ENCODE peak calls at places on chromosome 3, in four cellular contexts. One of them, this sample, is unnamed.

GRCh38 chr3:20575153-20575552 is 389.1 kb upstream of the SGO1 start:
- DNase-seq in pancreas: no peak
- DNase-seq in GM23248: peak; percentile 85
- DNase-seq in GM12878: no peak
- DNase-seq in this sample: no peak

GRCh38 chr3:174397848-174398247 is 461.3 kb upstream of the NAALADL2 start:
- DNase-seq in GM12878: no peak
- DNase-seq in pancreas: no peak
- DNase-seq in GM23248: peak; percentile 46
- DNase-seq in this sample: peak; percentile 49

GRCh38 chr3:170560717-170561382 is 25.0 kb downstream of the SLC7A14 start:
- DNase-seq in pancreas: no peak
- DNase-seq in GM12878: no peak
- DNase-seq in GM23248: no peak
- DNase-seq in this sample: no peak

GRCh38 chr3:18443670-18444596 is 18.8 kb upstream of the SATB1 start:
- DNase-seq in pancreas: peak; percentile 44
- DNase-seq in GM23248: peak; percentile 46
- DNase-seq in GM12878: no peak
- DNase-seq in this sample: peak; percentile 17

GRCh38 chr3:196989721-196990262 is 21.2 kb upstream of the PIGZ start:
- DNase-seq in GM12878: no peak
- DNase-seq in pancreas: no peak
- DNase-seq in GM23248: peak; percentile 77
- DNase-seq in this sample: no peak

GRCh38 chr3:101701696-101702634 is 15.4 kb upstream of the RPL24 start:
- DNase-seq in GM12878: no peak
- DNase-seq in pancreas: no peak
- DNase-seq in GM23248: no peak
- DNase-seq in this sample: no peak

GRCh38 chr3:10259036-10259435 is 10.8 kb downstream of the TATDN2 start:
- DNase-seq in GM12878: no peak
- DNase-seq in pancreas: no peak
- DNase-seq in GM23248: no peak
- DNase-seq in this sample: no peak

GRCh38 chr3:123712077-123712860 is 127.4 kb upstream of the HACD2 start:
- DNase-seq in GM23248: no peak
- DNase-seq in GM12878: no peak
- DNase-seq in pancreas: no peak
- DNase-seq in this sample: no peak

GRCh38 chr3:112128843-112129727 is 4.0 kb downstream of the GCSAM start:
- DNase-seq in GM12878: no peak
- DNase-seq in GM23248: peak; percentile 47
- DNase-seq in pancreas: no peak
- DNase-seq in this sample: no peak

GRCh38 chr3:147483145-147483544 is 74.0 kb downstream of the ZIC1 start:
- DNase-seq in GM23248: no peak
- DNase-seq in GM12878: no peak
- DNase-seq in pancreas: no peak
- DNase-seq in this sample: no peak

GRCh38 chr3:159762981-159763465 is 225.6 kb upstream of the IL12A start:
- DNase-seq in GM12878: no peak
- DNase-seq in pancreas: peak; percentile 26
- DNase-seq in GM23248: peak; percentile 95
- DNase-seq in this sample: peak; percentile 16

GRCh38 chr3:195249858-195250464 is 21.0 kb downstream of the XXYLT1 start:
- DNase-seq in GM23248: no peak
- DNase-seq in pancreas: no peak
- DNase-seq in GM12878: no peak
- DNase-seq in this sample: no peak

GRCh38 chr3:156599475-156599874 is 44.6 kb upstream of the SSR3 start:
- DNase-seq in pancreas: no peak
- DNase-seq in GM12878: no peak
- DNase-seq in GM23248: no peak
- DNase-seq in this sample: no peak

GRCh38 chr3:102304550-102304949 is 130.3 kb upstream of the ZPLD1 start:
- DNase-seq in GM12878: no peak
- DNase-seq in pancreas: no peak
- DNase-seq in GM23248: no peak
- DNase-seq in this sample: no peak

GRCh38 chr3:127412578-127413317 is 124.9 kb upstream of the PRR20G start:
- DNase-seq in GM23248: no peak
- DNase-seq in pancreas: no peak
- DNase-seq in GM12878: no peak
- DNase-seq in this sample: no peak

GRCh38 chr3:180408654-180409053 is 193.3 kb upstream of the TTC14 start:
- DNase-seq in GM12878: no peak
- DNase-seq in pancreas: no peak
- DNase-seq in GM23248: peak; percentile 55
- DNase-seq in this sample: no peak
- H3K27ac ChIP-seq in GM12878: no peak overlapping the region
- H3K27ac ChIP-seq in pancreas: no peak overlapping the region
- H3K27ac ChIP-seq in GM23248: no peak overlapping the region
- H3K27ac ChIP-seq in this sample: no peak overlapping the region

GRCh38 chr3:536417-536813 is 339.9 kb downstream of the CHL1 start:
- DNase-seq in GM23248: peak; percentile 23
- DNase-seq in GM12878: no peak
- DNase-seq in pancreas: no peak
- DNase-seq in this sample: no peak
- H3K4me3 ChIP-seq in GM23248: peak overlapping the region; percentile 74
- H3K4me3 ChIP-seq in GM12878: no peak overlapping the region
- H3K4me3 ChIP-seq in pancreas: peak overlapping the region; percentile 34
- H3K4me3 ChIP-seq in this sample: no peak overlapping the region

GRCh38 chr3:193816028-193816395 is 223.0 kb downstream of the OPA1 start:
- DNase-seq in pancreas: no peak
- DNase-seq in GM12878: no peak
- DNase-seq in GM23248: no peak
- DNase-seq in this sample: no peak
- H3K4me1 ChIP-seq in pancreas: peaks cover 33% of the 10 kb centered on the region
- H3K4me1 ChIP-seq in GM12878: no peaks in the 10 kb centered on the region
- H3K4me1 ChIP-seq in GM23248: no peaks in the 10 kb centered on the region
- H3K4me1 ChIP-seq in this sample: peaks cover 15% of the 10 kb centered on the region

GRCh38 chr3:142115927-142116668 is 33.2 kb downstream of the TFDP2 start:
- DNase-seq in GM23248: no peak
- DNase-seq in GM12878: no peak
- DNase-seq in pancreas: no peak
- DNase-seq in this sample: no peak
- H3K27ac ChIP-seq in GM23248: no peak overlapping the region
- H3K27ac ChIP-seq in GM12878: no peak overlapping the region
- H3K27ac ChIP-seq in pancreas: no peak overlapping the region
- H3K27ac ChIP-seq in this sample: no peak overlapping the region

GRCh38 chr3:49867871-49868321 is 1.8 kb downstream of the CAMKV start:
- DNase-seq in GM23248: peak; percentile 65
- DNase-seq in GM12878: no peak
- DNase-seq in pancreas: no peak
- DNase-seq in this sample: peak; percentile 54

GRCh38 chr3:49869525-49870126 is at the start of gene CAMKV:
- DNase-seq in GM12878: no peak
- DNase-seq in pancreas: no peak
- DNase-seq in GM23248: peak; percentile 24
- DNase-seq in this sample: no peak

GRCh38 chr3:49867400-49867799 is 2.3 kb downstream of the CAMKV start:
- DNase-seq in GM12878: no peak
- DNase-seq in pancreas: no peak
- DNase-seq in GM23248: no peak
- DNase-seq in this sample: no peak

GRCh38 chr3:49871536-49872157 is 1.9 kb upstream of the CAMKV start:
- DNase-seq in GM23248: no peak
- DNase-seq in pancreas: no peak
- DNase-seq in GM12878: no peak
- DNase-seq in this sample: no peak

DNA sequence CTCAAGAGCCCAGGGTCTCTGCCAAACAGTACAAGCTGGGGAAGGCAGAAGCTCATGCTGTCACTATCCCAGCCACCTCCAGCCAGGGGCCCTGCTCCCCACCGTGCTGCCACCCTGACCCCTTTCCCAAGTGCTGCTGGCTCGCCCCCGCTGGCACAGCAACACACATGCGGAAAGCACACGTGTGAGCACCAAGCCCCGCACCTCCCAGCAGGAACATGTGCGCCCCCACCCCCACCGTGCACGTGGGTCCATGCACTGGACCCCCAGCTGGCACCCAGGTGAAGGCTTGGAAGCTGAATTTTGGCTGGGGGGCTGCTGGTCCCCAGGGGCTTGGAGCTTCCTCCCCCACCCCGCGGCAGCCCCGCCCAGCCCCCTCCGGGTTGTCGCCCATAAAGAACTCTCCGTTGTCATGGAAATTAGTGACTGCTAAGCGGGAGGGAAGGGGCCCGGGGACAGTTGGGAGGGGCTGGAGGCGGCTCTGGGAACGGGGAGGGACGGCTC is 703 bp downstream of the CAMKV start:
- DNase-seq in pancreas: no peak
- DNase-seq in GM23248: no peak
- DNase-seq in GM12878: no peak
- DNase-seq in this sample: no peak
- H3K4me3 ChIP-seq in pancreas: peak overlapping the region; percentile 25
- H3K4me3 ChIP-seq in GM23248: no peak overlapping the region
- H3K4me3 ChIP-seq in GM12878: no peak overlapping the region
- H3K4me3 ChIP-seq in this sample: no peak overlapping the region

DNA sequence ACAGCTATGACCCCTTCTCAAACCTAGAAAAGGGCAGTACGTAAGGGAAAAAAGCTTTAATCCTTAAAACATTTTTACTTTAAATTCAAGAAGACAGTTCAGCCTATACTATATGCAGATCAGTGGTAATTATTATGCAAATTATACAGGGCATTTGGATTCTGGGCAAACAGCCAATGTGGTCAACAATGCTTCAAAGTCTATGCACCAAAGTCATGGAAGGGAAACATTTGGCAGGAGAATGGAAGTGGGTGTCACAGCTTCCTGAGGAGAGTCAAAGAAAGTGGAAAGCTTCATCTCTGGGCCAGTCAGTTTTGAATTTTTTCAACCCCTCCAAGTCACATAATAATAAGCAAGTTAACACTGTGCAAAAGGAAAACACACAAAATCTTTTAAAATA is 68.4 kb upstream of the SLC12A8 start:
- DNase-seq in GM23248: peak; percentile 60
- DNase-seq in pancreas: no peak
- DNase-seq in GM12878: no peak
- DNase-seq in this sample: peak; percentile 27
- H3K4me1 ChIP-seq in GM23248: peaks cover 8% of the 10 kb centered on the region
- H3K4me1 ChIP-seq in pancreas: peaks cover 7% of the 10 kb centered on the region
- H3K4me1 ChIP-seq in GM12878: no peaks in the 10 kb centered on the region
- H3K4me1 ChIP-seq in this sample: peaks cover 18% of the 10 kb centered on the region